ENCODE peak calls at places on chromosomes 6 and 20, in four cellular contexts. One of them, this sample, is unnamed.

GRCh38 chr6:17058550-17058949 is 43.3 kb upstream of the STMND1 start:
- DNase-seq in memory B cell: no peak
- DNase-seq in AG08395: no peak
- DNase-seq in foreskin fibroblast: no peak
- DNase-seq in this sample: no peak

GRCh38 chr20:63129376-63129965 is 86.5 kb downstream of the YTHDF1 start:
- DNase-seq in memory B cell: no peak
- DNase-seq in AG08395: no peak
- DNase-seq in foreskin fibroblast: no peak
- DNase-seq in this sample: no peak

GRCh38 chr6:26140254-26140966 is 53.2 kb downstream of the HFE start:
- DNase-seq in memory B cell: no peak
- DNase-seq in AG08395: no peak
- DNase-seq in foreskin fibroblast: no peak
- DNase-seq in this sample: no peak

GRCh38 chr6:126153661-126154060 is 167.3 kb downstream of the TRMT11 start:
- DNase-seq in memory B cell: no peak
- DNase-seq in AG08395: peak; percentile 41
- DNase-seq in foreskin fibroblast: peak; percentile 47
- DNase-seq in this sample: no peak

GRCh38 chr20:58549681-58550542 is 34.7 kb upstream of the APCDD1L start:
- DNase-seq in memory B cell: no peak
- DNase-seq in AG08395: no peak
- DNase-seq in foreskin fibroblast: no peak
- DNase-seq in this sample: no peak

GRCh38 chr20:46004813-46005505 is 3.7 kb upstream of the MMP9 start:
- DNase-seq in memory B cell: no peak
- DNase-seq in AG08395: no peak
- DNase-seq in foreskin fibroblast: no peak
- DNase-seq in this sample: no peak

GRCh38 chr6:155418017-155418749 is 37.5 kb downstream of the NOX3 start:
- DNase-seq in memory B cell: no peak
- DNase-seq in AG08395: peak; percentile 33
- DNase-seq in foreskin fibroblast: peak; percentile 42
- DNase-seq in this sample: peak; percentile 39

GRCh38 chr6:35093783-35094182 is 47.4 kb downstream of the TCP11 start:
- DNase-seq in memory B cell: no peak
- DNase-seq in AG08395: no peak
- DNase-seq in foreskin fibroblast: no peak
- DNase-seq in this sample: no peak

GRCh38 chr6:133447924-133448323 is 206.8 kb downstream of the EYA4 start:
- DNase-seq in memory B cell: no peak
- DNase-seq in AG08395: no peak
- DNase-seq in foreskin fibroblast: no peak
- DNase-seq in this sample: no peak

GRCh38 chr6:1129141-1129540 is 182.8 kb upstream of the FOXQ1 start:
- DNase-seq in memory B cell: no peak
- DNase-seq in AG08395: peak; percentile 82
- DNase-seq in foreskin fibroblast: peak; percentile 80
- DNase-seq in this sample: no peak

GRCh38 chr20:25226433-25227316 is 21.2 kb upstream of the PYGB start:
- DNase-seq in memory B cell: no peak
- DNase-seq in AG08395: no peak
- DNase-seq in foreskin fibroblast: no peak
- DNase-seq in this sample: no peak

GRCh38 chr20:45325367-45325766 is 17.3 kb upstream of the MATN4 start:
- DNase-seq in memory B cell: no peak
- DNase-seq in AG08395: no peak
- DNase-seq in foreskin fibroblast: no peak
- DNase-seq in this sample: no peak

GRCh38 chr6:144675231-144675861 is 390.2 kb downstream of the UTRN start:
- DNase-seq in memory B cell: no peak
- DNase-seq in AG08395: no peak
- DNase-seq in foreskin fibroblast: peak; percentile 12
- DNase-seq in this sample: no peak

GRCh38 chr20:13236990-13237720 is 16.1 kb downstream of the ISM1 start:
- DNase-seq in memory B cell: no peak
- DNase-seq in AG08395: no peak
- DNase-seq in foreskin fibroblast: no peak
- DNase-seq in this sample: no peak

GRCh38 chr6:46555129-46555528 is 63.9 kb upstream of the RCAN2 start:
- DNase-seq in memory B cell: no peak
- DNase-seq in AG08395: no peak
- DNase-seq in foreskin fibroblast: no peak
- DNase-seq in this sample: no peak

GRCh38 chr20:17741220-17741619 is 41.5 kb downstream of the BANF2 start:
- DNase-seq in memory B cell: no peak
- DNase-seq in AG08395: no peak
- DNase-seq in foreskin fibroblast: no peak
- DNase-seq in this sample: no peak

GRCh38 chr20:44609006-44609510 is 26.7 kb downstream of the PKIG start:
- DNase-seq in memory B cell: no peak
- DNase-seq in AG08395: no peak
- DNase-seq in foreskin fibroblast: no peak
- DNase-seq in this sample: no peak

GRCh38 chr20:33757046-33757445 is 25.2 kb downstream of the ZNF341 start:
- DNase-seq in memory B cell: no peak
- DNase-seq in AG08395: no peak
- DNase-seq in foreskin fibroblast: no peak
- DNase-seq in this sample: no peak

GRCh38 chr20:43662943-43663655 is 3.8 kb upstream of the MYBL2 start:
- DNase-seq in memory B cell: no peak
- DNase-seq in AG08395: peak; percentile 45
- DNase-seq in foreskin fibroblast: peak; percentile 41
- DNase-seq in this sample: no peak

GRCh38 chr6:17721671-17722070 is 14.9 kb upstream of the NUP153 start:
- DNase-seq in memory B cell: no peak
- DNase-seq in AG08395: no peak
- DNase-seq in foreskin fibroblast: no peak
- DNase-seq in this sample: no peak

GRCh38 chr6:127516676-127517273 is 2.4 kb downstream of the MTCL3 start:
- DNase-seq in memory B cell: no peak
- DNase-seq in AG08395: peak; percentile 62
- DNase-seq in foreskin fibroblast: peak; percentile 38
- DNase-seq in this sample: peak; percentile 27

GRCh38 chr6:77097940-77098339 is 365.4 kb downstream of the HTR1B start:
- DNase-seq in memory B cell: no peak
- DNase-seq in AG08395: no peak
- DNase-seq in foreskin fibroblast: no peak
- DNase-seq in this sample: no peak

GRCh38 chr6:3333263-3333662 is 74.5 kb downstream of the PSMG4 start:
- DNase-seq in memory B cell: no peak
- DNase-seq in AG08395: no peak
- DNase-seq in foreskin fibroblast: no peak
- DNase-seq in this sample: no peak

GRCh38 chr20:31713312-31714049 is 9.2 kb downstream of the BCL2L1 start:
- DNase-seq in memory B cell: no peak
- DNase-seq in AG08395: peak; percentile 95
- DNase-seq in foreskin fibroblast: peak; percentile 95
- DNase-seq in this sample: no peak

GRCh38 chr6:56624046-56624727 is 18.5 kb downstream of the DST start:
- DNase-seq in memory B cell: no peak
- DNase-seq in AG08395: no peak
- DNase-seq in foreskin fibroblast: no peak
- DNase-seq in this sample: no peak

GRCh38 chr6:8939615-8940014 is 504.3 kb upstream of the SLC35B3 start:
- DNase-seq in memory B cell: no peak
- DNase-seq in AG08395: no peak
- DNase-seq in foreskin fibroblast: no peak
- DNase-seq in this sample: no peak

GRCh38 chr6:126781582-126781981 is 336.9 kb upstream of the RSPO3 start:
- DNase-seq in memory B cell: no peak
- DNase-seq in AG08395: no peak
- DNase-seq in foreskin fibroblast: no peak
- DNase-seq in this sample: no peak

GRCh38 chr6:11543919-11544518 is 6.5 kb downstream of the TMEM170B start:
- DNase-seq in memory B cell: no peak
- DNase-seq in AG08395: no peak
- DNase-seq in foreskin fibroblast: no peak
- DNase-seq in this sample: no peak

GRCh38 chr20:57087705-57088104 is 178.7 kb downstream of the BMP7 start:
- DNase-seq in memory B cell: no peak
- DNase-seq in AG08395: no peak
- DNase-seq in foreskin fibroblast: no peak
- DNase-seq in this sample: no peak

GRCh38 chr6:142416179-142416578 is 114.4 kb downstream of the ADGRG6 start:
- DNase-seq in memory B cell: no peak
- DNase-seq in AG08395: peak; percentile 86
- DNase-seq in foreskin fibroblast: peak; percentile 93
- DNase-seq in this sample: no peak

GRCh38 chr20:64106435-64106961 is 867 bp downstream of the NPBWR2 start:
- DNase-seq in memory B cell: no peak
- DNase-seq in AG08395: no peak
- DNase-seq in foreskin fibroblast: no peak
- DNase-seq in this sample: no peak

GRCh38 chr6:37143585-37143984 is 26.4 kb upstream of the PIM1 start:
- DNase-seq in memory B cell: no peak
- DNase-seq in AG08395: no peak
- DNase-seq in foreskin fibroblast: no peak
- DNase-seq in this sample: no peak

GRCh38 chr6:13156381-13156780 is 172.0 kb downstream of the TBC1D7 start:
- DNase-seq in memory B cell: no peak
- DNase-seq in AG08395: peak; percentile 13
- DNase-seq in foreskin fibroblast: no peak
- DNase-seq in this sample: no peak

GRCh38 chr20:61537721-61538480 is 285.8 kb downstream of the CDH4 start:
- DNase-seq in memory B cell: no peak
- DNase-seq in AG08395: no peak
- DNase-seq in foreskin fibroblast: no peak
- DNase-seq in this sample: no peak